ENCODE peak calls at places on chromosomes 12 and 14, in four cellular contexts. F is tibial artery, O is bronchial epithelial cell, T is foreskin fibroblast. L is an unnamed sample.

GRCh38 chr14:91614187-91614586 is 104.1 kb upstream of the PPP4R3A start:
- DNase-seq in T (no peak), O (peak), F (no peak), L (no peak)

GRCh38 chr14:67487332-67487731 is 1.2 kb downstream of the TMEM229B start:
- DNase-seq in T (no peak), F (no peak), O (no peak), L (no peak)

GRCh38 chr12:3629082-3629830 is 123.7 kb downstream of the CRACR2A start:
- DNase-seq in F (no peak), T (no peak), O (no peak), L (no peak)

GRCh38 chr12:39157696-39158342 is 252.4 kb upstream of the CPNE8 start:
- DNase-seq in F (no peak), O (no peak), T (no peak), L (no peak)

GRCh38 chr14:88562831-88563686 is at the start of gene ZC3H14:
- DNase-seq in F (peak), T (peak), O (peak), L (no peak)

GRCh38 chr12:132427999-132428871 is 61.7 kb upstream of the FBRSL1 start:
- DNase-seq in O (no peak), F (no peak), T (no peak), L (no peak)

GRCh38 chr12:79086546-79086945 is 222.0 kb downstream of the SYT1 start:
- DNase-seq in T (no peak), F (no peak), O (no peak), L (no peak)

GRCh38 chr12:70739741-70740140 is 102.5 kb upstream of the PTPRB start:
- DNase-seq in F (no peak), O (no peak), T (no peak), L (no peak)

GRCh38 chr14:63670692-63671091 is 29.0 kb upstream of the WDR89 start:
- DNase-seq in T (no peak), F (no peak), O (no peak), L (no peak)

GRCh38 chr12:5739862-5740370 is 205.1 kb downstream of the ANO2 start:
- DNase-seq in F (no peak), O (no peak), T (no peak), L (no peak)

GRCh38 chr14:80621701-80622100 is 319.8 kb downstream of the CEP128 start:
- DNase-seq in F (no peak), O (peak), T (peak), L (no peak)

GRCh38 chr12:52631264-52631663 is 12.9 kb upstream of the KRT73 start:
- DNase-seq in T (no peak), F (no peak), O (no peak), L (no peak)

GRCh38 chr12:49342066-49342913 is 4.4 kb upstream of the DNAJC22 start:
- DNase-seq in F (peak), O (peak), T (peak), L (no peak)

GRCh38 chr12:52381206-52381605 is 4.2 kb downstream of the KRT84 start:
- DNase-seq in O (no peak), F (no peak), T (no peak), L (no peak)

GRCh38 chr12:67758119-67758873 is 109.8 kb downstream of the DYRK2 start:
- DNase-seq in F (no peak), O (no peak), T (no peak), L (no peak)

GRCh38 chr14:85250369-85250768 is 279.6 kb upstream of the FLRT2 start:
- DNase-seq in F (no peak), O (no peak), T (no peak), L (no peak)

GRCh38 chr12:84508325-84508861 is 404.2 kb downstream of the SLC6A15 start:
- DNase-seq in F (peak), O (peak), T (peak), L (peak)

GRCh38 chr14:78737116-78737515 is 566.9 kb downstream of the NRXN3 start:
- DNase-seq in O (no peak), F (no peak), T (no peak), L (no peak)
- H3K4me3 ChIP-seq in O (no peak), F (no peak), T (no peak), L (no peak)

DNA sequence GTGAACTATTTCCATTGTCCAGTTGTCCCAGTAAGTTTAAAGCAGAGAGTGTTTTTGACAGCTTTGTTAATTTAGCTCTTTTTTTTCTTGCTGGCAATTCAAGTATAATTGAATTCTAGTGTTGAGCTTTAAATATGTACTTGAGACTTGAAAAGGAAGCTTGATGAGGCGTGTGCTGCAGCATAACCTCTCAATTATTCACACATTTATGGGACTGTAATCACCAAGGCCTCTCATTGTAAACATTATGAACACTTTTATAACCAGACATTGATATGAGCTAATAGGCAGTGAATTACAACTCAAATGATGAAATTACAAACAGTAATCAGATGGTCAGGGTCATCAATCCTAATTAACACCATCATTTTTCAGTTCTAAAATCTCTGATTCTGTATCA is 378.0 kb upstream of the DDHD1 start:
- DNase-seq in F (no peak), O (peak), T (no peak), L (no peak)
- TF ChIP-seq CTCF in F (no peak), O (no peak), T (no peak), L (no peak)

GRCh38 chr14:53715390-53715730 is 241.3 kb downstream of the BMP4 start:
- DNase-seq in T (peak), F (peak), O (peak), L (peak)
- H3K4me3 ChIP-seq in T (no peak), F (peak), O (no peak), L (no peak)

GRCh38 chr14:69481815-69482568 is 2.5 kb upstream of the PLEKHD1 start:
- DNase-seq in F (no peak), T (no peak), O (no peak), L (no peak)

GRCh38 chr14:69485701-69486100 is 1.2 kb downstream of the PLEKHD1 start:
- DNase-seq in T (no peak), O (no peak), F (no peak), L (no peak)

GRCh38 chr14:69483765-69484443 is 624 bp upstream of the PLEKHD1 start:
- DNase-seq in F (no peak), T (no peak), O (no peak), L (no peak)

GRCh38 chr14:69485261-69485660 is 733 bp downstream of the PLEKHD1 start:
- DNase-seq in F (no peak), T (no peak), O (no peak), L (no peak)

DNA sequence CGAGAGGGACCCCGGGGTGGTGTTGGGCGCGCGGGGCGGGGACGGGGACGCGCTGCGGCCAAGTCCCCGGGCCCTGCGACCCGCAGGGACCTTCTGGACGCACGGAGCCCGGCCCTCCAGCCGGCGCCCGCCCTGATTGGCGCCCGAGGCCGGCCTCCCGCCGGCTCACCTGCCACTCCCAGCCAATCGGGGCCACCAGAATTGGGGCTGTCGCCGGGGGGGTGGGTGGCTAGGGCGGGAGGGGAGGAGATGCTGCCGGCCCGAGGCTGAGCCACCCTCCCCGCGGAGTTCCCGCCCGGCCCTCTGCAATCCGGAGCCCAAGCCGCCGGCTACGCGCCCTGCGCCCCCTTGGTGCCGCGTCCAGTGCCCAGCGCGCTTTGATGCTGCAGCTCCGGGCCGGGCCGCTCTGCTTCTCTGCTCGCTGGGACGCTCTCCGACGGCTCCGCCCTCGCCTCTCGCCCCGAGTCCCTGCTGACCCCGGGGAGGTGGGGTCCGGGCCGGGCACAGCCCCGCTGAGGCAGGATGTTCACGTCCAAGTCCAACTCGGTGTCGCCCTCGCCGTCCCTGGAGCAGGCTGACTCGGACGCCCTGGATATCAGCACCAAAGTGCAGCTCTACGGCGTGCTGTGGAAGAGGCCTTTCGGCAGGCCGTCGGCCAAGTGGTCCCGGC is at the start of gene PLEKHD1:
- DNase-seq in O (no peak), F (no peak), T (no peak), L (no peak)
- TF ChIP-seq CTCF in O (no peak), F (no peak), T (no peak), L (no peak)

GRCh38 chr14:90060965-90061848 is 587 bp upstream of the KCNK13 start:
- DNase-seq in O (no peak), F (no peak), T (no peak), L (no peak)

GRCh38 chr14:90058876-90059458 is 2.8 kb upstream of the KCNK13 start:
- DNase-seq in O (no peak), T (no peak), F (no peak), L (no peak)

GRCh38 chr14:90061849-90062794 is at the start of gene KCNK13:
- DNase-seq in T (peak), F (no peak), O (no peak), L (no peak)

GRCh38 chr14:90062852-90063539 is 1.2 kb downstream of the KCNK13 start:
- DNase-seq in T (no peak), O (no peak), F (no peak), L (no peak)

GRCh38 chr14:90060312-90060964 is 1.4 kb upstream of the KCNK13 start:
- DNase-seq in O (peak), F (no peak), T (peak), L (no peak)
- H3K4me3 ChIP-seq in O (peak), F (peak), T (peak), L (peak)